ENCODE peak calls at places on chromosomes 11 and 22, in eight cellular contexts. C is body of pancreas, O is cardiac muscle cell, N is BE2C, L is fibroblast of mammary gland, D is choroid plexus epithelial cell, Q is cardiac fibroblast, I is A549. R is an unnamed sample.

GRCh38 chr11:130582994-130583393 is 134.5 kb downstream of the ADAMTS15 start:
- DNase-seq in C (no peak), O (no peak), N (no peak), L (peak), D (peak), Q (peak), I (no peak), R (no peak)

GRCh38 chr11:134033696-134034491 is 35.0 kb upstream of the JAM3 start:
- DNase-seq in C (peak), O (peak), N (peak), L (peak), D (peak), Q (peak), I (peak), R (peak)

GRCh38 chr11:44326615-44327475 is 16.9 kb upstream of the ALX4 start:
- DNase-seq in C (no peak), O (no peak), N (no peak), L (peak), D (no peak), Q (no peak), I (no peak), R (no peak)

GRCh38 chr11:6855971-6856542 is 6.8 kb upstream of the OR10A2 start:
- DNase-seq in C (no peak), O (no peak), N (peak), L (peak), D (peak), Q (peak), I (peak), R (no peak)

GRCh38 chr11:794766-795637 is 3.1 kb downstream of the SLC25A22 start:
- DNase-seq in C (peak), O (no peak), N (no peak), L (no peak), D (no peak), Q (no peak), I (no peak), R (peak)

GRCh38 chr22:45212306-45212709 is 28.4 kb downstream of the KIAA0930 start:
- DNase-seq in C (no peak), O (peak), N (peak), L (peak), D (peak), Q (peak), I (peak), R (peak)

GRCh38 chr11:76512851-76513653 is 68.2 kb downstream of the EMSY start:
- DNase-seq in C (no peak), O (peak), N (no peak), L (peak), D (peak), Q (peak), I (peak), R (no peak)

GRCh38 chr11:58769308-58769707 is 37.6 kb upstream of the GLYAT start:
- DNase-seq in C (no peak), O (no peak), N (no peak), L (no peak), D (no peak), Q (no peak), I (no peak), R (no peak)

GRCh38 chr11:628056-628455 is 1.1 kb upstream of the SCT start:
- DNase-seq in C (no peak), O (no peak), N (no peak), L (no peak), D (no peak), Q (no peak), I (no peak), R (no peak)

GRCh38 chr11:16596231-16596630 is 142.2 kb upstream of the C11orf58 start:
- DNase-seq in C (no peak), O (peak), N (no peak), L (no peak), D (no peak), Q (no peak), I (no peak), R (no peak)

GRCh38 chr11:77695417-77695816 is 57.8 kb upstream of the CLNS1A start:
- DNase-seq in C (no peak), O (no peak), N (no peak), L (no peak), D (no peak), Q (no peak), I (no peak), R (no peak)

GRCh38 chr11:131025020-131025419 is 108.7 kb upstream of the SNX19 start:
- DNase-seq in C (no peak), O (peak), N (no peak), L (peak), D (peak), Q (peak), I (peak), R (no peak)

GRCh38 chr11:72685560-72686480 is 11.6 kb upstream of the PDE2A start:
- DNase-seq in C (no peak), O (no peak), N (no peak), L (peak), D (peak), Q (peak), I (no peak), R (no peak)

GRCh38 chr11:7592706-7593105 is 78.9 kb downstream of the PPFIBP2 start:
- DNase-seq in C (peak), O (no peak), N (no peak), L (peak), D (peak), Q (peak), I (no peak), R (peak)

GRCh38 chr11:43376065-43376464 is 17.3 kb downstream of the TTC17 start:
- DNase-seq in C (no peak), O (no peak), N (no peak), L (no peak), D (no peak), Q (no peak), I (no peak), R (no peak)

GRCh38 chr11:120710354-120711187 is 199.0 kb downstream of the GRIK4 start:
- DNase-seq in C (peak), O (peak), N (no peak), L (peak), D (peak), Q (peak), I (no peak), R (peak)

GRCh38 chr11:10725114-10725906 is 25.7 kb upstream of the CTR9 start:
- DNase-seq in C (no peak), O (no peak), N (no peak), L (peak), D (peak), Q (peak), I (no peak), R (no peak)

GRCh38 chr11:108606495-108607160 is 13.1 kb upstream of the EXPH5 start:
- DNase-seq in C (no peak), O (no peak), N (no peak), L (no peak), D (peak), Q (no peak), I (no peak), R (no peak)

GRCh38 chr11:128365044-128365443 is 222.3 kb downstream of the ETS1 start:
- DNase-seq in C (no peak), O (peak), N (no peak), L (peak), D (peak), Q (peak), I (peak), R (no peak)

GRCh38 chr11:125376856-125377255 is 119.2 kb downstream of the FEZ1 start:
- DNase-seq in C (no peak), O (no peak), N (no peak), L (peak), D (no peak), Q (no peak), I (no peak), R (no peak)

GRCh38 chr11:476416-476815 is 26.3 kb downstream of the PTDSS2 start:
- DNase-seq in C (no peak), O (no peak), N (no peak), L (no peak), D (no peak), Q (no peak), I (no peak), R (no peak)

GRCh38 chr22:50114221-50114981 is 24.6 kb downstream of the MOV10L1 start:
- DNase-seq in C (no peak), O (peak), N (no peak), L (peak), D (peak), Q (peak), I (no peak), R (no peak)

GRCh38 chr11:79174045-79175008 is 266.5 kb downstream of the TENM4 start:
- DNase-seq in C (no peak), O (no peak), N (no peak), L (peak), D (peak), Q (no peak), I (no peak), R (no peak)

GRCh38 chr22:45881524-45881875 is 95.5 kb downstream of the WNT7B start:
- DNase-seq in C (no peak), O (no peak), N (no peak), L (no peak), D (no peak), Q (no peak), I (no peak), R (no peak)

GRCh38 chr11:102476812-102477211 is 24.2 kb upstream of the TMEM123 start:
- DNase-seq in C (peak), O (peak), N (no peak), L (no peak), D (peak), Q (peak), I (no peak), R (no peak)

GRCh38 chr11:64924910-64925284 is 408 bp downstream of the PPP2R5B start:
- DNase-seq in C (peak), O (no peak), N (no peak), L (no peak), D (no peak), Q (peak), I (no peak), R (no peak)

GRCh38 chr11:76783901-76784813 is 1.0 kb downstream of the TSKU start:
- DNase-seq in C (peak), O (peak), N (peak), L (peak), D (peak), Q (peak), I (peak), R (peak)

GRCh38 chr11:16124390-16124789 is 232.0 kb downstream of the SOX6 start:
- DNase-seq in C (no peak), O (no peak), N (no peak), L (no peak), D (no peak), Q (no peak), I (no peak), R (no peak)

GRCh38 chr22:25407226-25407858 is 157.1 kb upstream of the GRK3 start:
- DNase-seq in C (no peak), O (no peak), N (no peak), L (no peak), D (no peak), Q (no peak), I (no peak), R (no peak)

GRCh38 chr22:25404556-25404922 is 159.9 kb upstream of the GRK3 start:
- DNase-seq in C (no peak), O (no peak), N (peak), L (no peak), D (no peak), Q (no peak), I (no peak), R (no peak)

GRCh38 chr22:25406510-25407210 is 157.8 kb upstream of the GRK3 start:
- DNase-seq in C (no peak), O (no peak), N (no peak), L (no peak), D (no peak), Q (no peak), I (no peak), R (no peak)

GRCh38 chr22:25404923-25405853 is 159.3 kb upstream of the GRK3 start:
- DNase-seq in C (peak), O (peak), N (peak), L (peak), D (peak), Q (peak), I (peak), R (peak)

DNA sequence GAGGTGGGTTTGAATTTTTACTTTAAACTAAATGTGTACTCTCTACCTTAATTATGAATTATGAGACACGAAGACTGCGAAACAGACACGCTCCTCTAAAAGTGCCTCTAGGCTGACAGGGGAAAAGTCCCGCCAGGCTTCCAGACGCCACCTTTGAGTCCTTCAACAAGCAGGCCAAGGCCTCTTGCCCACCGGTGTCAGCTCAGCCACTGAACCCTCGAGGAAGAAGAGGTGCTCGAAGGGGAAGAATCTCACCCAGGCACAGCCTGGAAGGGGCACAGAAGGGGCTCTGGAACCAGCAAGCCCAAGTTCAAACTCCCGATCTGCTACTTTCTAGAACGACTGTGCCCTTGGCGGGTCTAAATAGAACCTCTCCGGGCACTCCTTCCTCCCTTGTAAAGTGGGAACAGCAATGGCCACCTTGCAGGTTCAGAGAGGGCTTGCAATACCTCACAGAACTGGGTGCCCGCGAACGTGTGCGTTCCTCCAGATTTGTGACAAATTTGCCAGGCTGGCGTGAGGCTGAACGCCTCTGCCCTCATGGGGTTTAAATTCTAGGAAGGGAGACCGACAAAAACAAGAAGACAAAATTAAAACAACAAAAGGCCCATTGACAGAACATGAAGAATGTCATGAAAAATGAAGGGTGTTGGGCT is 158.5 kb upstream of the GRK3 start:
- DNase-seq in C (no peak), O (no peak), N (no peak), L (no peak), D (no peak), Q (no peak), I (no peak), R (no peak)
- H3K4me3 ChIP-seq in C (no peak), O (peak), N (peak), L (peak), D (peak), Q (peak), I (peak), R (peak)

DNA sequence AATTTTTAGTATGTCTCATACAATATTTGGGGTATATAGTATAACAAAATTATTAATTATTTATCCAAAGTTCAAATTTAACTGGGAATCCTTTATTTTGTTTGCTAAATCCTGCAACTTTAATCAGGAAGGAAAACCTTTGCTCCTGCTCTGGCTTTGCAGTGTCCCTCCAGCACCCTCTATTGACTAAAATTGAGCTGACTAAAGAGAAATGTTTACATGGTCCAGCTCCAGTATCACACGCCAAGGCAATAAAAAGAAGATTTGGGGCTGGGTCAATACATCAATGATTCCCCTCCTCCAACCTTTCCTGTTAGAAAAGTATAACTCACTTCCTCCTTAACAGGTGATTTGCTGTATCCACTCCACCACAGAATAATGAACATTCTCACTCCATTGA is 153.0 kb upstream of the LRRC4C start:
- DNase-seq in C (no peak), O (no peak), N (no peak), L (no peak), D (no peak), Q (peak), I (no peak), R (no peak)
- TF ChIP-seq CTCF in C (peak), O (no peak), N (peak), L (no peak), D (no peak), Q (peak), I (no peak), R (no peak)

GRCh38 chr22:29314537-29315285 is 786 bp downstream of the RASL10A start:
- DNase-seq in C (no peak), O (no peak), N (no peak), L (no peak), D (no peak), Q (no peak), I (no peak), R (no peak)
- H3K4me3 ChIP-seq in C (no peak), O (peak), N (no peak), L (no peak), D (peak), Q (no peak), I (peak), R (peak)

DNA sequence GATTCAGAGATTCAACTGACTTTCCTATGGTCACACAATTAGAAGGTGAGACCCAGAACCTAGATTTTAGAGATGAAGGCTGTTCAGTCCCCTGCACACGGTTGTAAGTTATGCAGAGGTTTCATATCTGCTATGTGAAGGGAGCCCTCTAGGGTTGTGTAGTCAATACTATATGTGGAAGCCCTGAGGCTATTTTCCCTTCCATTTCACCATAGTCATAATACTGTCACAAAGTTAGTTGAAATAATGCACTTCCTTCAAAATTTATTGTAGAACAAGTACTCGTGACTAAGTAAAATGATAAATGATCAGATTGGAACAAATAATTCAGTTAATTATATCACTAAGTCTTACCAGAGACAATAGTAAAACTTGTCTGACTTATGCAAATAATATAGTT is 48.8 kb downstream of the ENDOD1 start:
- DNase-seq in C (no peak), O (peak), N (no peak), L (peak), D (peak), Q (no peak), I (no peak), R (no peak)
- TF ChIP-seq CTCF in C (peak), O (peak), N (peak), L (peak), D (peak), Q (peak), I (no peak), R (peak)

GRCh38 chr11:119376197-119376847 is 5.2 kb downstream of the USP2 start:
- DNase-seq in C (peak), O (no peak), N (peak), L (no peak), D (no peak), Q (no peak), I (no peak), R (no peak)

GRCh38 chr11:119378851-119379465 is 2.5 kb downstream of the USP2 start:
- DNase-seq in C (no peak), O (peak), N (no peak), L (no peak), D (no peak), Q (no peak), I (no peak), R (no peak)

GRCh38 chr11:119380160-119380815 is 1.2 kb downstream of the USP2 start:
- DNase-seq in C (no peak), O (no peak), N (no peak), L (no peak), D (no peak), Q (no peak), I (no peak), R (no peak)

GRCh38 chr11:119377112-119377901 is 4.2 kb downstream of the USP2 start:
- DNase-seq in C (no peak), O (no peak), N (no peak), L (no peak), D (no peak), Q (no peak), I (no peak), R (no peak)

DNA sequence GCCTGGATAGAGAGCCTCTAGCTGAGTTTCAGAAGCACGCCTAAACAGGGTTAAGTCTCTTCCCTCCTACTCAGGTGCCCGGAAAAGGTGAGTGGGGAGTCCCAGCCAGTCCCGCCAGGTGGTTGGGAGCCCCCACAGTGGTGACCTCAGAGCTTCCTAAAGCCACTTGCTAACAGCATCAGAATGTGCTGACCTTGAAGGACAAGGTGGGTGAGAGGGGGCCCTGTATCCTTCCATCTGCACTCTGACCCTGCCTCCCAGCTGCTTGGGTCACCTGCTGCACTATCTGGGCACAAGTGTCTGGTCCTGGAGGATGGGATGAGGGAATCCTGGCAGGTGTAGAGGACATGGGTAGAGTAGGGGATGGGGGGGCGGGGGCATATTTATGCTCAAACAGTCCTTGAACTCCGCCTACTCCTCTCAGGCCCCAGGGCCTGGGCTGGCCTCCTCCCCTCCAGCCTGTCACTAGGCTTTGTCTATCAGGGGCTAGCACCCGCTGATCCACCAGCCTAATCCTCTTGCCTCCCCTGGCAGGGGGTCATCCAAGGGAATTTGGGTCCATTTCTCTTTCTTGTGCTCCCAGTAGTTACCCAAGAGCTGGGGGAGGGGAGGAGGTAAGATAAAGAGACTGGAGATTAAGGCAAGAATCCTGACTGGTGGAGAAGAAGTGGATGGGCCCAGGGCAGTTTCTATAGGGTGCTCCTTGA is 3.4 kb downstream of the USP2 start:
- DNase-seq in C (no peak), O (no peak), N (no peak), L (no peak), D (no peak), Q (no peak), I (no peak), R (no peak)
- H3K4me3 ChIP-seq in C (no peak), O (peak), N (no peak), L (no peak), D (no peak), Q (no peak), I (no peak), R (peak)

DNA sequence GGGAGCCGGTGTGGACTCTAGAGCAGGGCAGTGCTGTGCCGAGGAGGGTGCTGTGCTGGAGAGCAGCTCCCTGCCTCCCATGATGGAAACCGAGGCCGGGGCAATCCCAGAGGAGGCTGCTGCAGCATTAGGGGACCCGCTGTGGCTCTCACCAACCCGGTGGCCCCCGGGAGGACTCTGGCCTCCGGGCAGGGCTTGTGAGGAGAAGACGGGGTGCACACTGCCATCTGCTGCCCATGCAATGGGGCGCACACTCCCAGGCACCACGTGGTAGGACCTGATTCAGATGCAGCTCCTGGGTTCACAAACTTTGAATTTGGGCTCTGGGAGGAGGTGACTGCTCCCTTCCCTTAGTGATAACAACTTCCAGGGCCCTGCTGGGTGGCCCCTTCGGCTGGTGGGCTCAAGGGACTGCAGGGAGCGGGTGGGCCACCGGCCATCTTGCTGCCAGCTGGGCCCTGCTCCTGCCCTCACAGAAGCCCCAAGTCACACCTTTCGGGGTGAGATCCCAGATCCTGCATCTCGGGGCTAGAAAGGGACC is 93.8 kb upstream of the FGF3 start:
- DNase-seq in C (no peak), O (no peak), N (peak), L (peak), D (peak), Q (no peak), I (peak), R (no peak)
- TF ChIP-seq CTCF in C (no peak), O (peak), N (peak), L (peak), D (peak), Q (no peak), I (peak), R (no peak)